ENCODE peak calls at places on chromosomes 12 and 14, in nine cellular contexts. Q, O, Z, F, N, S, K, J and V are unnamed samples.
A peak's percentile ranks its signal among the peaks of the same experiment; 100 is the strongest.

GRCh38 chr14:68337279-68337678 is 455.6 kb downstream of the ZFP36L1 start:
- DNase-seq in Q (no peak), O (no peak), Z (no peak), F (no peak), N (no peak), S (no peak), K (no peak), J (peak; percentile 32), V (no peak)

GRCh38 chr14:76219873-76220272 is 68.2 kb downstream of the GPATCH2L start:
- DNase-seq in Q (no peak), O (no peak), Z (no peak), F (no peak), N (no peak), S (no peak), K (no peak), J (no peak), V (no peak)

GRCh38 chr14:91911474-91912032 is 35.9 kb downstream of the FBLN5 start:
- DNase-seq in Q (peak; percentile 80), O (peak; percentile 43), Z (peak; percentile 47), F (no peak), N (no peak), S (peak; percentile 53), K (peak; percentile 31), J (peak; percentile 71), V (no peak)

GRCh38 chr14:88682495-88683114 is 110.1 kb downstream of the EML5 start:
- DNase-seq in Q (no peak), O (no peak), Z (no peak), F (no peak), N (no peak), S (no peak), K (no peak), J (no peak), V (no peak)

GRCh38 chr14:100673085-100673806 is 53.4 kb upstream of the DLK1 start:
- DNase-seq in Q (no peak), O (peak; percentile 81), Z (no peak), F (no peak), N (no peak), S (peak; percentile 97), K (no peak), J (no peak), V (peak; percentile 70)

GRCh38 chr14:22555573-22556011 is 33.4 kb downstream of the DAD1 start:
- DNase-seq in Q (no peak), O (no peak), Z (no peak), F (no peak), N (no peak), S (no peak), K (peak; percentile 69), J (peak; percentile 59), V (no peak)

GRCh38 chr12:75766263-75767160 is 255.1 kb upstream of the KRR1 start:
- DNase-seq in Q (no peak), O (no peak), Z (peak; percentile 70), F (no peak), N (no peak), S (no peak), K (no peak), J (no peak), V (no peak)

GRCh38 chr12:120972870-120973543 is 5.3 kb upstream of the HNF1A start:
- DNase-seq in Q (no peak), O (no peak), Z (peak; percentile 18), F (no peak), N (no peak), S (peak; percentile 61), K (no peak), J (no peak), V (no peak)

GRCh38 chr14:71658261-71658860 is 273.9 kb upstream of the RGS6 start:
- DNase-seq in Q (no peak), O (no peak), Z (no peak), F (no peak), N (no peak), S (no peak), K (no peak), J (no peak), V (no peak)

GRCh38 chr12:16603265-16603915 is 2.6 kb downstream of the LMO3 start:
- DNase-seq in Q (no peak), O (no peak), Z (no peak), F (no peak), N (no peak), S (no peak), K (no peak), J (no peak), V (no peak)

GRCh38 chr12:107105410-107105703 is 12.0 kb upstream of the CRY1 start:
- DNase-seq in Q (no peak), O (no peak), Z (no peak), F (no peak), N (no peak), S (no peak), K (no peak), J (no peak), V (no peak)

GRCh38 chr12:47649381-47649780 is 56.4 kb downstream of the RPAP3 start:
- DNase-seq in Q (no peak), O (no peak), Z (no peak), F (no peak), N (no peak), S (no peak), K (no peak), J (no peak), V (no peak)

GRCh38 chr14:106094654-106095189 is 568.3 kb downstream of the TMEM121 start:
- DNase-seq in Q (peak; percentile 50), O (peak; percentile 27), Z (peak; percentile 1), F (no peak), N (no peak), S (no peak), K (no peak), J (no peak), V (no peak)

GRCh38 chr12:72369560-72369959 is 97.4 kb downstream of the TRHDE start:
- DNase-seq in Q (no peak), O (no peak), Z (no peak), F (no peak), N (no peak), S (no peak), K (no peak), J (no peak), V (no peak)

GRCh38 chr12:2959508-2960431 is 573 bp downstream of the TEAD4 start:
- DNase-seq in Q (peak; percentile 72), O (peak; percentile 30), Z (peak; percentile 81), F (peak; percentile 34), N (no peak), S (peak; percentile 58), K (no peak), J (peak; percentile 45), V (peak; percentile 84)

GRCh38 chr12:66550626-66551025 is 128.2 kb downstream of the GRIP1 start:
- DNase-seq in Q (no peak), O (no peak), Z (no peak), F (no peak), N (no peak), S (no peak), K (no peak), J (no peak), V (no peak)

GRCh38 chr12:73991138-73991537 is 546.5 kb upstream of the ATXN7L3B start:
- DNase-seq in Q (no peak), O (no peak), Z (no peak), F (no peak), N (no peak), S (no peak), K (no peak), J (no peak), V (no peak)

GRCh38 chr14:86015916-86016315 is 486.0 kb downstream of the FLRT2 start:
- DNase-seq in Q (no peak), O (no peak), Z (peak; percentile 37), F (no peak), N (no peak), S (no peak), K (no peak), J (no peak), V (no peak)